ENCODE peak calls at places on chromosomes 12 and 14, in seven cellular contexts. One of them, this sample, is unnamed.

GRCh38 chr12:106840217-106840616 is 65.7 kb downstream of the RIC8B start:
- DNase-seq in CD4-positive, alpha-beta T cell: no peak
- DNase-seq in A549: peak
- DNase-seq in CD8-positive, alpha-beta memory T cell: no peak
- DNase-seq in HL-60: no peak
- DNase-seq in CD8-positive, alpha-beta T cell: no peak
- DNase-seq in vagina: no peak
- DNase-seq in this sample: no peak

GRCh38 chr12:6958609-6959375 is 7.6 kb downstream of the PTPN6 start:
- DNase-seq in CD4-positive, alpha-beta T cell: peak
- DNase-seq in A549: no peak
- DNase-seq in CD8-positive, alpha-beta memory T cell: peak
- DNase-seq in HL-60: peak
- DNase-seq in CD8-positive, alpha-beta T cell: peak
- DNase-seq in vagina: no peak
- DNase-seq in this sample: no peak

GRCh38 chr14:46580941-46581671 is 70.5 kb downstream of the RPL10L start:
- DNase-seq in CD4-positive, alpha-beta T cell: no peak
- DNase-seq in A549: peak
- DNase-seq in CD8-positive, alpha-beta memory T cell: no peak
- DNase-seq in HL-60: peak
- DNase-seq in CD8-positive, alpha-beta T cell: no peak
- DNase-seq in vagina: no peak
- DNase-seq in this sample: no peak

GRCh38 chr14:99313234-99313633 is 41.2 kb upstream of the BCL11B start:
- DNase-seq in CD4-positive, alpha-beta T cell: no peak
- DNase-seq in A549: no peak
- DNase-seq in CD8-positive, alpha-beta memory T cell: no peak
- DNase-seq in HL-60: no peak
- DNase-seq in CD8-positive, alpha-beta T cell: no peak
- DNase-seq in vagina: no peak
- DNase-seq in this sample: no peak

GRCh38 chr12:96015672-96016071 is 19.5 kb upstream of the HAL start:
- DNase-seq in CD4-positive, alpha-beta T cell: no peak
- DNase-seq in A549: peak
- DNase-seq in CD8-positive, alpha-beta memory T cell: no peak
- DNase-seq in HL-60: no peak
- DNase-seq in CD8-positive, alpha-beta T cell: no peak
- DNase-seq in vagina: no peak
- DNase-seq in this sample: no peak

GRCh38 chr14:105974902-105975301 is 448.5 kb downstream of the TMEM121 start:
- DNase-seq in CD4-positive, alpha-beta T cell: peak
- DNase-seq in A549: peak
- DNase-seq in CD8-positive, alpha-beta memory T cell: peak
- DNase-seq in HL-60: no peak
- DNase-seq in CD8-positive, alpha-beta T cell: peak
- DNase-seq in vagina: no peak
- DNase-seq in this sample: no peak

GRCh38 chr12:47207005-47207717 is 127.4 kb upstream of the AMIGO2 start:
- DNase-seq in CD4-positive, alpha-beta T cell: no peak
- DNase-seq in A549: no peak
- DNase-seq in CD8-positive, alpha-beta memory T cell: peak
- DNase-seq in HL-60: peak
- DNase-seq in CD8-positive, alpha-beta T cell: no peak
- DNase-seq in vagina: no peak
- DNase-seq in this sample: no peak

GRCh38 chr14:92927396-92928257 is 4.7 kb downstream of the CHGA start:
- DNase-seq in CD4-positive, alpha-beta T cell: no peak
- DNase-seq in A549: no peak
- DNase-seq in CD8-positive, alpha-beta memory T cell: no peak
- DNase-seq in HL-60: no peak
- DNase-seq in CD8-positive, alpha-beta T cell: no peak
- DNase-seq in vagina: no peak
- DNase-seq in this sample: no peak

GRCh38 chr12:53550595-53550994 is 43.3 kb upstream of the NPFF start:
- DNase-seq in CD4-positive, alpha-beta T cell: no peak
- DNase-seq in A549: no peak
- DNase-seq in CD8-positive, alpha-beta memory T cell: no peak
- DNase-seq in HL-60: no peak
- DNase-seq in CD8-positive, alpha-beta T cell: no peak
- DNase-seq in vagina: no peak
- DNase-seq in this sample: no peak

GRCh38 chr14:56118611-56119181 is 485 bp downstream of the PELI2 start:
- DNase-seq in CD4-positive, alpha-beta T cell: peak
- DNase-seq in A549: no peak
- DNase-seq in CD8-positive, alpha-beta memory T cell: no peak
- DNase-seq in HL-60: no peak
- DNase-seq in CD8-positive, alpha-beta T cell: no peak
- DNase-seq in vagina: no peak
- DNase-seq in this sample: peak

GRCh38 chr12:66200110-66200509 is 11.1 kb downstream of the IRAK3 start:
- DNase-seq in CD4-positive, alpha-beta T cell: no peak
- DNase-seq in A549: no peak
- DNase-seq in CD8-positive, alpha-beta memory T cell: no peak
- DNase-seq in HL-60: no peak
- DNase-seq in CD8-positive, alpha-beta T cell: no peak
- DNase-seq in vagina: no peak
- DNase-seq in this sample: no peak

DNA sequence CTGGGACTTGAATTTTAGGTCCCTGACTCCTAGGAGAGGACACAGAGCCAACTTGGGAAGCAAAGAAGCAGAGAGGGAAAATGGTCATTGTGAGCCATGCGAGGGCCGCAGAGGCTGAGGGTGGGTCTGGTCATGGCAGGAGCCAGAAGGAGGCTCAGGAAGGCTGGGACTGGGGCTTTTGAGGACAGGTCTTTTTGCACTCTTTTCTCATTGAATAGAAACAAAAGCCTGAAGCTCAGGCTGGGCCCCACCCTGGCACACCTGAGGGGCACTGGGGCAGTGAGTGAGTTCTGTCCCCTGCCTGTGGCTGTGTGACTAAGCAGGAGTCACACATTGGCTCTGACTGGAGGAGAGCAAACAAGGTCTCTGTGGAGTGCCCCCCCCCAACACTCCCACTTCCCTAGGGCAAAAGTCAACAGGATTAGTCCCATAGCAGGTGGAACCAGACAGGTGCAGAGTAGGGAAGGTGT is 2.8 kb downstream of the KRT7 start:
- DNase-seq in CD4-positive, alpha-beta T cell: no peak
- DNase-seq in A549: peak
- DNase-seq in CD8-positive, alpha-beta memory T cell: no peak
- DNase-seq in HL-60: no peak
- DNase-seq in CD8-positive, alpha-beta T cell: no peak
- DNase-seq in vagina: no peak
- DNase-seq in this sample: no peak
- H3K27ac ChIP-seq in CD4-positive, alpha-beta T cell: no peak
- H3K27ac ChIP-seq in A549: peak
- H3K27ac ChIP-seq in CD8-positive, alpha-beta memory T cell: no peak
- H3K27ac ChIP-seq in HL-60: no peak
- H3K27ac ChIP-seq in CD8-positive, alpha-beta T cell: no peak
- H3K27ac ChIP-seq in vagina: no peak
- H3K27ac ChIP-seq in this sample: no peak

DNA sequence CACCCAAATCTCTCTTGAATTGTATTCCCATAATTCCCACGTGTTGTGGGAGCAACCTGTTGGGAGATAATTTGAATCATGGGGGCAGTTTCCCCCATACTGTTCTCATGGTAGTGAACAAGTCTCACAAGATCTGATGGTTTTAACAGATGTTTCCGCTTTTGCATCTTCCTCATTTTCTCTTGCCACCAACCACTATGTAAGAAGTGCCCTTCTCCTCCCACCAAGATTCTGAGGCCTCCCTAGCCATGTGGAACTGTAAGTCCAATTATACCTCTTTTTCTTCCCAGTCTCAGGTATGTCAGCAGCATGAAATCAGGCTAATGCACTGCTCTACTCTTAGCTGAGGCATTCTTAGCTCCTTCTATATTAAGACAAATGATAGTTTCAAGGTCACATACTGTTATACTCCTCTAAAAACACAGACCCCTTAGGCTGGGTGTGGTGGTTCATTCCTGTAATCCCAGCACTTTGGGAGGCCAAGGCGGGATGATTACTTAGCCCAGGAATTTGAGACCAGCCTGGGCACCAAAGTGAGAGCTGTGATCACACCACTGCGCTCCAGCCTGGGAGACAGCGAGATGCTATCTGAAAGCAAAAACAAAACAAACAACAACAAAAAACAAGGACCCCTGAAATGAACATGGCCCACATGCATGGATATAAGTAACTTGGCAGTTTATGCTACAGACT is 3.6 kb downstream of the SCAF11 start:
- DNase-seq in CD4-positive, alpha-beta T cell: no peak
- DNase-seq in A549: no peak
- DNase-seq in CD8-positive, alpha-beta memory T cell: no peak
- DNase-seq in HL-60: peak
- DNase-seq in CD8-positive, alpha-beta T cell: no peak
- DNase-seq in vagina: no peak
- DNase-seq in this sample: no peak
- H3K27ac ChIP-seq in CD4-positive, alpha-beta T cell: no peak
- H3K27ac ChIP-seq in A549: no peak
- H3K27ac ChIP-seq in CD8-positive, alpha-beta memory T cell: no peak
- H3K27ac ChIP-seq in HL-60: peak
- H3K27ac ChIP-seq in CD8-positive, alpha-beta T cell: no peak
- H3K27ac ChIP-seq in vagina: no peak
- H3K27ac ChIP-seq in this sample: no peak

GRCh38 chr12:49527361-49528130 is 11.3 kb upstream of the KCNH3 start:
- DNase-seq in CD4-positive, alpha-beta T cell: no peak
- DNase-seq in A549: no peak
- DNase-seq in CD8-positive, alpha-beta memory T cell: no peak
- DNase-seq in HL-60: no peak
- DNase-seq in CD8-positive, alpha-beta T cell: no peak
- DNase-seq in vagina: no peak
- DNase-seq in this sample: no peak
- H3K27ac ChIP-seq in CD4-positive, alpha-beta T cell: no peak
- H3K27ac ChIP-seq in A549: no peak
- H3K27ac ChIP-seq in CD8-positive, alpha-beta memory T cell: no peak
- H3K27ac ChIP-seq in HL-60: no peak
- H3K27ac ChIP-seq in CD8-positive, alpha-beta T cell: no peak
- H3K27ac ChIP-seq in vagina: no peak
- H3K27ac ChIP-seq in this sample: no peak

GRCh38 chr12:132511516-132512196 is 21.7 kb downstream of the FBRSL1 start:
- DNase-seq in CD4-positive, alpha-beta T cell: no peak
- DNase-seq in A549: no peak
- DNase-seq in CD8-positive, alpha-beta memory T cell: no peak
- DNase-seq in HL-60: no peak
- DNase-seq in CD8-positive, alpha-beta T cell: no peak
- DNase-seq in vagina: no peak
- DNase-seq in this sample: no peak
- H3K27ac ChIP-seq in CD4-positive, alpha-beta T cell: no peak
- H3K27ac ChIP-seq in A549: no peak
- H3K27ac ChIP-seq in CD8-positive, alpha-beta memory T cell: no peak
- H3K27ac ChIP-seq in HL-60: no peak
- H3K27ac ChIP-seq in CD8-positive, alpha-beta T cell: no peak
- H3K27ac ChIP-seq in vagina: no peak
- H3K27ac ChIP-seq in this sample: peak

GRCh38 chr14:91323671-91324605 is 79.4 kb upstream of the GPR68 start:
- DNase-seq in CD4-positive, alpha-beta T cell: peak
- DNase-seq in A549: peak
- DNase-seq in CD8-positive, alpha-beta memory T cell: peak
- DNase-seq in HL-60: peak
- DNase-seq in CD8-positive, alpha-beta T cell: peak
- DNase-seq in vagina: no peak
- DNase-seq in this sample: peak
- H3K27ac ChIP-seq in CD4-positive, alpha-beta T cell: peak
- H3K27ac ChIP-seq in A549: no peak
- H3K27ac ChIP-seq in CD8-positive, alpha-beta memory T cell: peak
- H3K27ac ChIP-seq in HL-60: peak
- H3K27ac ChIP-seq in CD8-positive, alpha-beta T cell: peak
- H3K27ac ChIP-seq in vagina: peak
- H3K27ac ChIP-seq in this sample: no peak

DNA sequence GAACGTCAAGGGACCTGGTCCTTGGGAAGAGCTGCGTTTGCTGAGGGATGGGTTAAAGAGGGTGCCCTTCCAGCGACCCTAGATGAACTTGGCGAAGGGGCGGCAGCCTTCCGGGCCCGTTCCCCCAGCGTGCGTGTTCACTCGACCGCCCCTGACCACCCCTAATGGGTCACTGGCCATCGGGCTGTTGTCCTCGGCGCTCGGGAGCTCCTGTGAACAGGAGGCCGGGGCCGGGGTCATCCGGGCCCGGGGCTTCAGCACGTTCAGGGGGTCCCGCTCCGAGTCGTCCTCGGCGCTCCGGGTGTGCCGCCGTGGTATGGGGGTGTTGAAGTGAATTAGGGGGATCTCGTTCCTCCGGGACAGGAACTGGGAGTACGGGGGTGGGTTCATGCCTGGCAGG is 9.2 kb downstream of the FGF23 start:
- DNase-seq in CD4-positive, alpha-beta T cell: no peak
- DNase-seq in A549: no peak
- DNase-seq in CD8-positive, alpha-beta memory T cell: no peak
- DNase-seq in HL-60: no peak
- DNase-seq in CD8-positive, alpha-beta T cell: no peak
- DNase-seq in vagina: no peak
- DNase-seq in this sample: no peak
- H3K27ac ChIP-seq in CD4-positive, alpha-beta T cell: no peak
- H3K27ac ChIP-seq in A549: no peak
- H3K27ac ChIP-seq in CD8-positive, alpha-beta memory T cell: no peak
- H3K27ac ChIP-seq in HL-60: no peak
- H3K27ac ChIP-seq in CD8-positive, alpha-beta T cell: no peak
- H3K27ac ChIP-seq in vagina: no peak
- H3K27ac ChIP-seq in this sample: no peak

This sample was measured in substantia nigra.